ENCODE peak calls at places on chromosomes 12 and 14, in six cellular contexts. Z is neuronal stem cell, H is mammary epithelial cell, X is PC-3, J is fibroblast of lung, D is H9. G is an unnamed sample.
A peak's percentile ranks its signal among the peaks of the same experiment; 100 is the strongest.

GRCh38 chr14:52354257-52354656 is 40.1 kb downstream of the PTGER2 start:
- DNase-seq in Z (no peak), H (no peak), X (peak; percentile 54), J (peak; percentile 16), D (no peak), G (no peak)

GRCh38 chr12:49636979-49637378 is 13.6 kb downstream of the PRPF40B start:
- DNase-seq in Z (peak; percentile 27), H (peak; percentile 46), X (peak; percentile 65), J (peak; percentile 64), D (peak; percentile 81), G (peak; percentile 55)

GRCh38 chr12:14264777-14265176 is 100.7 kb upstream of the ATF7IP start:
- DNase-seq in Z (no peak), H (no peak), X (no peak), J (no peak), D (no peak), G (no peak)

GRCh38 chr12:29591140-29592020 is 93.9 kb upstream of the OVCH1 start:
- DNase-seq in Z (peak; percentile 12), H (no peak), X (no peak), J (no peak), D (peak; percentile 78), G (peak; percentile 78)

GRCh38 chr12:30862486-30862885 is 64.1 kb upstream of the TSPAN11 start:
- DNase-seq in Z (no peak), H (no peak), X (peak; percentile 53), J (peak; percentile 54), D (no peak), G (no peak)

GRCh38 chr12:59087077-59087673 is 166.9 kb upstream of the LRIG3 start:
- DNase-seq in Z (no peak), H (no peak), X (peak; percentile 37), J (no peak), D (no peak), G (no peak)

GRCh38 chr12:104859144-104859543 is 98.9 kb downstream of the SLC41A2 start:
- DNase-seq in Z (no peak), H (peak; percentile 61), X (peak; percentile 94), J (peak; percentile 93), D (no peak), G (no peak)

GRCh38 chr14:65356327-65356836 is 56.1 kb upstream of the FUT8 start:
- DNase-seq in Z (no peak), H (peak; percentile 100), X (peak; percentile 100), J (peak; percentile 88), D (peak; percentile 77), G (no peak)

GRCh38 chr14:95784137-95784536 is 70.2 kb upstream of the TCL1A start:
- DNase-seq in Z (peak; percentile 58), H (peak; percentile 8), X (peak; percentile 42), J (peak; percentile 18), D (no peak), G (peak; percentile 9)

GRCh38 chr12:53973093-53974042 is at the start of gene HOXC11:
- DNase-seq in Z (no peak), H (peak; percentile 65), X (peak; percentile 12), J (no peak), D (peak; percentile 74), G (no peak)

GRCh38 chr14:97401714-97402113 is 604.5 kb downstream of the VRK1 start:
- DNase-seq in Z (no peak), H (no peak), X (no peak), J (no peak), D (no peak), G (no peak)

GRCh38 chr12:61758661-61759060 is 501.5 kb upstream of the USP15 start:
- DNase-seq in Z (no peak), H (no peak), X (no peak), J (no peak), D (no peak), G (no peak)
- H3K9ac ChIP-seq in Z (no peak overlapping the region), H (no peak overlapping the region), X (no peak overlapping the region), J (no peak overlapping the region), D (no peak overlapping the region), G (no peak overlapping the region)

GRCh38 chr14:22565391-22565945 is 23.6 kb downstream of the DAD1 start:
- DNase-seq in Z (no peak), H (no peak), X (no peak), J (no peak), D (no peak), G (no peak)
- H3K9ac ChIP-seq in Z (no peak overlapping the region), H (no peak overlapping the region), X (no peak overlapping the region), J (no peak overlapping the region), D (no peak overlapping the region), G (no peak overlapping the region)

DNA sequence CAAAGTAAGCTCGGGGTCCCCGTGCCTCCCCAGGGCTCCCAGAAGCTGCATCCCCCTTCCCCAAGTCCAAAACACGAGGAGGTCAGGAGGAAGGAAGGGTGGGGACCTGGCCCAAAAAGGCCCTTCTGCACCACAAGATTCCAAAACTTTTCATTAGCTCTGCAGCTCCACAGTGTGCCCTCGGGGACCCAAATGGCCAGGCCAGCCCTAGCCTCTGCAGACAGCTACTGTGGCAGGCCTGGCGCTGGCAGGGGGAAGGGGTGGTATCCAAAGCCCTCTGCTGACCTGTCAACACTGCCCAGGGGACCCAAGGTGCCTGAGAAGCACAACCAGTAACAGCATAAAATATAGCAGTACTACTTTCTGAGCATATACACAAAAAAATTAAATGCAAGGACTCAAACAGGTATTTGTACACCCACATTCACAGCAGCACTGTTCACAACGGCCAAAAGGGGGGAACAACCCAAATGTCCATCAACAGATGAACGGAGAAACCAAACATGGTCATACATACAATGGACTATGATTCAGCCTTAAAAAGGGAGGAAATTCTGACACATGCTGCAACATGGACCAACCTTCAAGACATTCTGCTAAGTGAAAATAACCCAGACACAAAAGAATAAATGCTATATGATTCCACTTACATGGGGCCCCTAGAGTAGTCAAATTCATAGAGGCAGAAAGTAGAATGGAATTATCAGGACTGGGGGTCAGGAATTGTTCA is 29.7 kb downstream of the ACTN1 start:
- DNase-seq in Z (no peak), H (peak; percentile 51), X (no peak), J (peak; percentile 55), D (no peak), G (no peak)
- H3K9ac ChIP-seq in Z (no peak overlapping the region), H (peak overlapping the region; percentile 65), X (no peak overlapping the region), J (no peak overlapping the region), D (no peak overlapping the region), G (no peak overlapping the region)

DNA sequence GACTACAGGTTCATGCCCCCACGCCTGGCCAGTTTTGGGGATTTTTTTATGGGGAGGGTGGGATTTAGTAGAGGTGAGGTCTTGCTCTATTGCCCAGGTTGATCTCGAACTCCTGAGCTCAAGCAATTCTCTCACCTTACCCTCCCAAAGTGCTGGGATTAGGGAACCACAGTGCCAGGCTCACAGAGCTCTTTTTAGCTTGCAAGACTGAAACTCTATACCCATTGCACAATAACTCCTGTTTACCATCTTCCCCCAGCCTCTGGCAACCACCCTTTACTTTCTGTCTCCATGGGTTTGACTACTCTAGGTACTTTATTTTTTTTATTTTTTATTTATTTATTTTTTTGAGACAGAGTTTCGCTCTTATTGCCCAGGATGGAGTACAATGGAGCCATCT is 25.7 kb upstream of the CDK17 start:
- DNase-seq in Z (no peak), H (peak; percentile 57), X (peak; percentile 63), J (peak; percentile 54), D (no peak), G (no peak)
- H3K9ac ChIP-seq in Z (no peak overlapping the region), H (peak overlapping the region; percentile 13), X (peak overlapping the region; percentile 51), J (peak overlapping the region; percentile 69), D (no peak overlapping the region), G (no peak overlapping the region)